ENCODE peak calls at places on chromosomes 3 and 15, in five cellular contexts. One of them, this sample, is unnamed.

GRCh38 chr3:106333911-106334618 is 465.3 kb upstream of the CBLB start:
- DNase-seq in Right ventricle myocardium superior: no peak
- DNase-seq in EL: peak; percentile 60
- DNase-seq in naive B cell: no peak
- DNase-seq in CD4-positive, alpha-beta T cell: no peak
- DNase-seq in this sample: no peak

GRCh38 chr15:100788080-100788730 is 91.4 kb upstream of the ALDH1A3 start:
- DNase-seq in EL: no peak
- DNase-seq in naive B cell: no peak
- DNase-seq in Right ventricle myocardium superior: no peak
- DNase-seq in CD4-positive, alpha-beta T cell: no peak
- DNase-seq in this sample: no peak

GRCh38 chr15:89400121-89400996 is 65.7 kb upstream of the POLG start:
- DNase-seq in Right ventricle myocardium superior: no peak
- DNase-seq in EL: peak; percentile 10
- DNase-seq in CD4-positive, alpha-beta T cell: no peak
- DNase-seq in naive B cell: no peak
- DNase-seq in this sample: no peak

GRCh38 chr3:195896361-195897080 is 11.8 kb downstream of the TNK2 start:
- DNase-seq in CD4-positive, alpha-beta T cell: no peak
- DNase-seq in Right ventricle myocardium superior: peak; percentile 60
- DNase-seq in EL: peak; percentile 83
- DNase-seq in naive B cell: no peak
- DNase-seq in this sample: no peak

GRCh38 chr15:26628879-26629529 is 143.9 kb downstream of the GABRB3 start:
- DNase-seq in CD4-positive, alpha-beta T cell: no peak
- DNase-seq in Right ventricle myocardium superior: peak; percentile 73
- DNase-seq in EL: no peak
- DNase-seq in naive B cell: no peak
- DNase-seq in this sample: peak; percentile 83

GRCh38 chr3:101676765-101677435 is at the start of gene ZBTB11:
- DNase-seq in naive B cell: peak; percentile 99
- DNase-seq in EL: peak; percentile 100
- DNase-seq in Right ventricle myocardium superior: peak; percentile 100
- DNase-seq in CD4-positive, alpha-beta T cell: peak; percentile 99
- DNase-seq in this sample: peak; percentile 100

GRCh38 chr15:95162967-95163531 is 931.7 kb downstream of the MCTP2 start:
- DNase-seq in naive B cell: no peak
- DNase-seq in CD4-positive, alpha-beta T cell: no peak
- DNase-seq in EL: peak; percentile 84
- DNase-seq in Right ventricle myocardium superior: no peak
- DNase-seq in this sample: no peak

GRCh38 chr3:195849322-195850074 is 37.8 kb upstream of the MUC4 start:
- DNase-seq in EL: no peak
- DNase-seq in Right ventricle myocardium superior: no peak
- DNase-seq in naive B cell: peak; percentile 57
- DNase-seq in CD4-positive, alpha-beta T cell: no peak
- DNase-seq in this sample: no peak

GRCh38 chr3:71753716-71754609 is at the start of gene GPR27:
- DNase-seq in EL: peak; percentile 16
- DNase-seq in CD4-positive, alpha-beta T cell: no peak
- DNase-seq in naive B cell: no peak
- DNase-seq in Right ventricle myocardium superior: peak; percentile 49
- DNase-seq in this sample: no peak

GRCh38 chr3:53082736-53083135 is 36.9 kb upstream of the SFMBT1 start:
- DNase-seq in EL: no peak
- DNase-seq in Right ventricle myocardium superior: no peak
- DNase-seq in naive B cell: no peak
- DNase-seq in CD4-positive, alpha-beta T cell: no peak
- DNase-seq in this sample: peak; percentile 40

GRCh38 chr3:150370129-150370602 is 37.9 kb upstream of the TSC22D2 start:
- DNase-seq in EL: peak; percentile 99
- DNase-seq in Right ventricle myocardium superior: no peak
- DNase-seq in CD4-positive, alpha-beta T cell: no peak
- DNase-seq in naive B cell: no peak
- DNase-seq in this sample: peak; percentile 71

GRCh38 chr3:141860766-141861513 is 15.5 kb upstream of the ATP1B3 start:
- DNase-seq in Right ventricle myocardium superior: no peak
- DNase-seq in naive B cell: no peak
- DNase-seq in CD4-positive, alpha-beta T cell: no peak
- DNase-seq in EL: peak; percentile 12
- DNase-seq in this sample: no peak

GRCh38 chr3:175865724-175866123 is 1006.6 kb downstream of the NAALADL2 start:
- DNase-seq in CD4-positive, alpha-beta T cell: no peak
- DNase-seq in EL: no peak
- DNase-seq in naive B cell: no peak
- DNase-seq in Right ventricle myocardium superior: no peak
- DNase-seq in this sample: no peak

GRCh38 chr3:157030712-157031111 is 129.2 kb downstream of the CCNL1 start:
- DNase-seq in EL: no peak
- DNase-seq in CD4-positive, alpha-beta T cell: no peak
- DNase-seq in Right ventricle myocardium superior: no peak
- DNase-seq in naive B cell: no peak
- DNase-seq in this sample: no peak

GRCh38 chr15:33200903-33201302 is 6.4 kb upstream of the FMN1 start:
- DNase-seq in CD4-positive, alpha-beta T cell: no peak
- DNase-seq in naive B cell: no peak
- DNase-seq in EL: peak; percentile 25
- DNase-seq in Right ventricle myocardium superior: no peak
- DNase-seq in this sample: no peak

GRCh38 chr3:70360985-70361384 is 48.5 kb upstream of the MDFIC2 start:
- DNase-seq in Right ventricle myocardium superior: no peak
- DNase-seq in naive B cell: no peak
- DNase-seq in CD4-positive, alpha-beta T cell: no peak
- DNase-seq in EL: peak; percentile 14
- DNase-seq in this sample: no peak

GRCh38 chr15:67085818-67086649 is 20.6 kb downstream of the SMAD3 start:
- DNase-seq in Right ventricle myocardium superior: no peak
- DNase-seq in EL: peak; percentile 85
- DNase-seq in CD4-positive, alpha-beta T cell: no peak
- DNase-seq in naive B cell: peak; percentile 68
- DNase-seq in this sample: peak; percentile 44

GRCh38 chr3:34106379-34106778 is 307.9 kb downstream of the PDCD6IP start:
- DNase-seq in Right ventricle myocardium superior: no peak
- DNase-seq in naive B cell: no peak
- DNase-seq in EL: no peak
- DNase-seq in CD4-positive, alpha-beta T cell: no peak
- DNase-seq in this sample: no peak

GRCh38 chr3:126704494-126705214 is 614 bp downstream of the CHCHD6 start:
- DNase-seq in EL: peak; percentile 14
- DNase-seq in Right ventricle myocardium superior: no peak
- DNase-seq in naive B cell: no peak
- DNase-seq in CD4-positive, alpha-beta T cell: no peak
- DNase-seq in this sample: no peak

GRCh38 chr15:38563723-38564519 is 693 bp downstream of the RASGRP1 start:
- DNase-seq in EL: peak; percentile 60
- DNase-seq in Right ventricle myocardium superior: peak; percentile 80
- DNase-seq in naive B cell: peak; percentile 82
- DNase-seq in CD4-positive, alpha-beta T cell: peak; percentile 85
- DNase-seq in this sample: peak; percentile 75

GRCh38 chr15:68775671-68776476 is 44.8 kb downstream of the ANP32A start:
- DNase-seq in CD4-positive, alpha-beta T cell: no peak
- DNase-seq in naive B cell: no peak
- DNase-seq in Right ventricle myocardium superior: peak; percentile 93
- DNase-seq in EL: no peak
- DNase-seq in this sample: peak; percentile 93

GRCh38 chr15:57559875-57560274 is 31.8 kb upstream of the MYZAP start:
- DNase-seq in Right ventricle myocardium superior: peak; percentile 83
- DNase-seq in CD4-positive, alpha-beta T cell: peak; percentile 64
- DNase-seq in EL: peak; percentile 54
- DNase-seq in naive B cell: peak; percentile 64
- DNase-seq in this sample: peak; percentile 70

GRCh38 chr3:147388395-147389264 is 17.7 kb downstream of the ZIC4 start:
- DNase-seq in CD4-positive, alpha-beta T cell: no peak
- DNase-seq in naive B cell: no peak
- DNase-seq in Right ventricle myocardium superior: no peak
- DNase-seq in EL: no peak
- DNase-seq in this sample: no peak

GRCh38 chr3:196288141-196288460 is 575 bp upstream of the PCYT1A start:
- DNase-seq in Right ventricle myocardium superior: no peak
- DNase-seq in EL: peak; percentile 44
- DNase-seq in CD4-positive, alpha-beta T cell: no peak
- DNase-seq in naive B cell: no peak
- DNase-seq in this sample: no peak

GRCh38 chr3:128033102-128033501 is 19.1 kb upstream of the SEC61A1 start:
- DNase-seq in naive B cell: no peak
- DNase-seq in Right ventricle myocardium superior: no peak
- DNase-seq in EL: no peak
- DNase-seq in CD4-positive, alpha-beta T cell: no peak
- DNase-seq in this sample: no peak

GRCh38 chr3:32614956-32615355 is 44.3 kb upstream of the DYNC1LI1 start:
- DNase-seq in naive B cell: no peak
- DNase-seq in EL: peak; percentile 75
- DNase-seq in Right ventricle myocardium superior: no peak
- DNase-seq in CD4-positive, alpha-beta T cell: no peak
- DNase-seq in this sample: no peak

This sample was measured in aorta.